ENCODE peak calls at places on chromosomes 7 and 10, in six cellular contexts. K is GM23248; Z is HCEC 1CT; X is CD4-positive, alpha-beta T cell; S is activated CD4-positive, alpha-beta T cell treated with anti-CD3 and anti-CD28 coated beads, Interleukin-2, amount 50 U/mL, for 1 hour; N is lower lobe of right lung. B is an unnamed sample.

GRCh38 chr7:128405345-128406146 is 4.2 kb downstream of the IMPDH1 start:
- DNase-seq in N (peak; percentile 70), Z (no peak), K (peak; percentile 75), X (no peak), S (peak; percentile 56), B (peak; percentile 93)

GRCh38 chr7:46934198-46934825 is 647.6 kb downstream of the TNS3 start:
- DNase-seq in Z (peak; percentile 37), X (no peak), S (no peak), K (peak; percentile 51), N (no peak), B (no peak)

GRCh38 chr7:106571563-106571962 is 89.4 kb downstream of the CCDC71L start:
- DNase-seq in X (no peak), K (no peak), S (no peak), Z (no peak), N (no peak), B (no peak)

GRCh38 chr7:132158166-132158565 is 418.1 kb downstream of the PLXNA4 start:
- DNase-seq in K (no peak), S (no peak), Z (no peak), X (no peak), N (no peak), B (no peak)

GRCh38 chr7:5528071-5528814 is 104.6 kb upstream of the TNRC18 start:
- DNase-seq in Z (peak; percentile 49), X (peak; percentile 44), S (peak; percentile 36), K (peak; percentile 79), N (peak; percentile 66), B (no peak)

GRCh38 chr10:111347386-111348005 is 270.7 kb downstream of the ADRA2A start:
- DNase-seq in S (no peak), N (no peak), Z (no peak), K (no peak), X (no peak), B (no peak)

GRCh38 chr10:110224992-110225391 is 17.6 kb downstream of the MXI1 start:
- DNase-seq in N (peak; percentile 47), Z (no peak), X (no peak), K (no peak), S (no peak), B (no peak)

GRCh38 chr7:4097001-4097609 is 585.0 kb upstream of the FOXK1 start:
- DNase-seq in K (no peak), N (no peak), X (no peak), S (no peak), Z (no peak), B (no peak)

GRCh38 chr7:114370177-114370576 is 44.4 kb upstream of the FOXP2 start:
- DNase-seq in S (no peak), K (no peak), X (no peak), N (no peak), Z (no peak), B (no peak)

GRCh38 chr10:34406463-34407138 is 408.5 kb downstream of the PARD3 start:
- DNase-seq in K (no peak), N (no peak), Z (no peak), S (no peak), X (no peak), B (no peak)

GRCh38 chr10:93115661-93116383 is 42.1 kb downstream of the CYP26A1 start:
- DNase-seq in X (peak; percentile 65), S (peak; percentile 68), N (peak; percentile 60), Z (peak; percentile 27), K (peak; percentile 62), B (peak; percentile 66)

GRCh38 chr7:110607050-110607862 is 483.7 kb upstream of the LRRN3 start:
- DNase-seq in X (no peak), N (no peak), S (no peak), Z (no peak), K (no peak), B (no peak)

GRCh38 chr10:73406863-73407262 is 7.0 kb downstream of the ANXA7 start:
- DNase-seq in Z (no peak), X (no peak), K (no peak), S (no peak), N (no peak), B (no peak)

GRCh38 chr7:95427914-95428516 is 6.8 kb downstream of the PON2 start:
- DNase-seq in Z (no peak), S (no peak), X (no peak), N (no peak), K (no peak), B (no peak)

GRCh38 chr7:132403465-132404110 is 172.7 kb downstream of the PLXNA4 start:
- DNase-seq in X (no peak), Z (no peak), S (no peak), N (no peak), K (no peak), B (no peak)

GRCh38 chr7:44796034-44796503 is 412 bp upstream of the PPIA start:
- DNase-seq in Z (peak; percentile 51), X (no peak), S (no peak), K (peak; percentile 73), N (no peak), B (no peak)

GRCh38 chr7:157434231-157434630 is 97.4 kb downstream of the DNAJB6 start:
- DNase-seq in Z (no peak), S (no peak), K (no peak), N (peak; percentile 20), X (no peak), B (no peak)

GRCh38 chr7:48298779-48299178 is 127.5 kb downstream of the ABCA13 start:
- DNase-seq in S (no peak), Z (peak; percentile 95), X (no peak), N (no peak), K (peak; percentile 87), B (peak; percentile 13)

GRCh38 chr10:78964952-78965633 is 103.7 kb upstream of the ZMIZ1 start:
- DNase-seq in K (peak; percentile 26), S (no peak), Z (no peak), N (no peak), X (no peak), B (no peak)

GRCh38 chr10:20836401-20836800 is 60.7 kb downstream of the NEBL start:
- DNase-seq in N (no peak), Z (no peak), X (no peak), K (no peak), S (no peak), B (no peak)

GRCh38 chr10:78787095-78787494 is 281.7 kb upstream of the ZMIZ1 start:
- DNase-seq in K (no peak), S (no peak), Z (no peak), X (no peak), N (no peak), B (no peak)

B was measured in GM20000.